ENCODE peak calls at places on chromosomes 16 and 17, in eight cellular contexts. One of them, this sample, is unnamed.

GRCh38 chr16:86833136-86833535 is 254.8 kb downstream of the FOXL1 start:
- DNase-seq in CD4-positive, alpha-beta memory T cell: no peak
- DNase-seq in neural progenitor cell: no peak
- DNase-seq in stimulated activated CD8-positive, alpha-beta memory T cell treated with anti-CD3 and anti-CD28 coated beads, Interleukin-7, amount 100 ng/mL, for 1 hour: no peak
- DNase-seq in CD8-positive, alpha-beta T cell: no peak
- DNase-seq in lung microvascular endothelial cell: no peak
- DNase-seq in tibial artery: no peak
- DNase-seq in DMS79: no peak
- DNase-seq in this sample: no peak

GRCh38 chr16:2339521-2340484 is 725 bp downstream of the ABCA3 start:
- DNase-seq in CD4-positive, alpha-beta memory T cell: peak
- DNase-seq in neural progenitor cell: peak
- DNase-seq in stimulated activated CD8-positive, alpha-beta memory T cell treated with anti-CD3 and anti-CD28 coated beads, Interleukin-7, amount 100 ng/mL, for 1 hour: no peak
- DNase-seq in CD8-positive, alpha-beta T cell: no peak
- DNase-seq in lung microvascular endothelial cell: peak
- DNase-seq in tibial artery: peak
- DNase-seq in DMS79: no peak
- DNase-seq in this sample: peak

GRCh38 chr17:73028311-73028755 is 64.2 kb downstream of the SLC39A11 start:
- DNase-seq in CD4-positive, alpha-beta memory T cell: no peak
- DNase-seq in neural progenitor cell: no peak
- DNase-seq in stimulated activated CD8-positive, alpha-beta memory T cell treated with anti-CD3 and anti-CD28 coated beads, Interleukin-7, amount 100 ng/mL, for 1 hour: no peak
- DNase-seq in CD8-positive, alpha-beta T cell: no peak
- DNase-seq in lung microvascular endothelial cell: no peak
- DNase-seq in tibial artery: no peak
- DNase-seq in DMS79: no peak
- DNase-seq in this sample: no peak

GRCh38 chr17:63696381-63696961 is 3.5 kb downstream of the LIMD2 start:
- DNase-seq in CD4-positive, alpha-beta memory T cell: peak
- DNase-seq in neural progenitor cell: peak
- DNase-seq in stimulated activated CD8-positive, alpha-beta memory T cell treated with anti-CD3 and anti-CD28 coated beads, Interleukin-7, amount 100 ng/mL, for 1 hour: no peak
- DNase-seq in CD8-positive, alpha-beta T cell: no peak
- DNase-seq in lung microvascular endothelial cell: peak
- DNase-seq in tibial artery: no peak
- DNase-seq in DMS79: no peak
- DNase-seq in this sample: peak

GRCh38 chr16:27759947-27760844 is 210.3 kb downstream of the KATNIP start:
- DNase-seq in CD4-positive, alpha-beta memory T cell: no peak
- DNase-seq in neural progenitor cell: no peak
- DNase-seq in stimulated activated CD8-positive, alpha-beta memory T cell treated with anti-CD3 and anti-CD28 coated beads, Interleukin-7, amount 100 ng/mL, for 1 hour: no peak
- DNase-seq in CD8-positive, alpha-beta T cell: no peak
- DNase-seq in lung microvascular endothelial cell: peak
- DNase-seq in tibial artery: no peak
- DNase-seq in DMS79: no peak
- DNase-seq in this sample: no peak

GRCh38 chr17:10730956-10731879 is 1.4 kb upstream of the TMEM220 start:
- DNase-seq in CD4-positive, alpha-beta memory T cell: no peak
- DNase-seq in neural progenitor cell: no peak
- DNase-seq in stimulated activated CD8-positive, alpha-beta memory T cell treated with anti-CD3 and anti-CD28 coated beads, Interleukin-7, amount 100 ng/mL, for 1 hour: no peak
- DNase-seq in CD8-positive, alpha-beta T cell: no peak
- DNase-seq in lung microvascular endothelial cell: no peak
- DNase-seq in tibial artery: no peak
- DNase-seq in DMS79: no peak
- DNase-seq in this sample: no peak

GRCh38 chr16:47035436-47035835 is 62.0 kb upstream of the DNAJA2 start:
- DNase-seq in CD4-positive, alpha-beta memory T cell: no peak
- DNase-seq in neural progenitor cell: no peak
- DNase-seq in stimulated activated CD8-positive, alpha-beta memory T cell treated with anti-CD3 and anti-CD28 coated beads, Interleukin-7, amount 100 ng/mL, for 1 hour: no peak
- DNase-seq in CD8-positive, alpha-beta T cell: no peak
- DNase-seq in lung microvascular endothelial cell: no peak
- DNase-seq in tibial artery: no peak
- DNase-seq in DMS79: no peak
- DNase-seq in this sample: no peak

GRCh38 chr17:78812849-78813248 is 27.8 kb downstream of the USP36 start:
- DNase-seq in CD4-positive, alpha-beta memory T cell: no peak
- DNase-seq in neural progenitor cell: no peak
- DNase-seq in stimulated activated CD8-positive, alpha-beta memory T cell treated with anti-CD3 and anti-CD28 coated beads, Interleukin-7, amount 100 ng/mL, for 1 hour: no peak
- DNase-seq in CD8-positive, alpha-beta T cell: no peak
- DNase-seq in lung microvascular endothelial cell: no peak
- DNase-seq in tibial artery: peak
- DNase-seq in DMS79: no peak
- DNase-seq in this sample: no peak

GRCh38 chr16:1613728-1614225 is 1.6 kb downstream of the CRAMP1 start:
- DNase-seq in CD4-positive, alpha-beta memory T cell: no peak
- DNase-seq in neural progenitor cell: peak
- DNase-seq in stimulated activated CD8-positive, alpha-beta memory T cell treated with anti-CD3 and anti-CD28 coated beads, Interleukin-7, amount 100 ng/mL, for 1 hour: no peak
- DNase-seq in CD8-positive, alpha-beta T cell: no peak
- DNase-seq in lung microvascular endothelial cell: peak
- DNase-seq in tibial artery: no peak
- DNase-seq in DMS79: no peak
- DNase-seq in this sample: no peak

GRCh38 chr16:10971560-10971961 is 27.2 kb downstream of the CLEC16A start:
- DNase-seq in CD4-positive, alpha-beta memory T cell: peak
- DNase-seq in neural progenitor cell: peak
- DNase-seq in stimulated activated CD8-positive, alpha-beta memory T cell treated with anti-CD3 and anti-CD28 coated beads, Interleukin-7, amount 100 ng/mL, for 1 hour: no peak
- DNase-seq in CD8-positive, alpha-beta T cell: no peak
- DNase-seq in lung microvascular endothelial cell: peak
- DNase-seq in tibial artery: peak
- DNase-seq in DMS79: peak
- DNase-seq in this sample: peak

GRCh38 chr17:11608396-11608795 is 10.1 kb downstream of the DNAH9 start:
- DNase-seq in CD4-positive, alpha-beta memory T cell: no peak
- DNase-seq in neural progenitor cell: no peak
- DNase-seq in stimulated activated CD8-positive, alpha-beta memory T cell treated with anti-CD3 and anti-CD28 coated beads, Interleukin-7, amount 100 ng/mL, for 1 hour: no peak
- DNase-seq in CD8-positive, alpha-beta T cell: no peak
- DNase-seq in lung microvascular endothelial cell: no peak
- DNase-seq in tibial artery: peak
- DNase-seq in DMS79: no peak
- DNase-seq in this sample: no peak